ENCODE peak calls at places on chromosome 1, in four cellular contexts. One of them, this sample, is unnamed.

GRCh38 chr1:221915764-221916163 is 173.9 kb upstream of the DUSP10 start:
- DNase-seq in cardiac fibroblast: no peak
- DNase-seq in epithelial cell of esophagus: no peak
- DNase-seq in spleen: no peak
- DNase-seq in this sample: no peak

GRCh38 chr1:168291222-168291824 is 10.6 kb downstream of the TBX19 start:
- DNase-seq in cardiac fibroblast: no peak
- DNase-seq in epithelial cell of esophagus: no peak
- DNase-seq in spleen: no peak
- DNase-seq in this sample: no peak

GRCh38 chr1:89808429-89809117 is 12.3 kb upstream of the LRRC8D start:
- DNase-seq in cardiac fibroblast: peak
- DNase-seq in epithelial cell of esophagus: peak
- DNase-seq in spleen: no peak
- DNase-seq in this sample: peak

GRCh38 chr1:52551476-52552235 is 1.2 kb downstream of the TUT4 start:
- DNase-seq in cardiac fibroblast: peak
- DNase-seq in epithelial cell of esophagus: peak
- DNase-seq in spleen: no peak
- DNase-seq in this sample: peak

GRCh38 chr1:165235777-165236285 is 120.7 kb downstream of the LMX1A start:
- DNase-seq in cardiac fibroblast: no peak
- DNase-seq in epithelial cell of esophagus: no peak
- DNase-seq in spleen: no peak
- DNase-seq in this sample: no peak

GRCh38 chr1:53572802-53573148 is 113.6 kb downstream of the DMRTB1 start:
- DNase-seq in cardiac fibroblast: no peak
- DNase-seq in epithelial cell of esophagus: peak
- DNase-seq in spleen: no peak
- DNase-seq in this sample: no peak

GRCh38 chr1:169941982-169942830 is 48.5 kb upstream of the SCYL3 start:
- DNase-seq in cardiac fibroblast: peak
- DNase-seq in epithelial cell of esophagus: no peak
- DNase-seq in spleen: no peak
- DNase-seq in this sample: peak

GRCh38 chr1:98556521-98557158 is 104.9 kb upstream of the SNX7 start:
- DNase-seq in cardiac fibroblast: peak
- DNase-seq in epithelial cell of esophagus: peak
- DNase-seq in spleen: no peak
- DNase-seq in this sample: peak

GRCh38 chr1:203371288-203371687 is 20.4 kb upstream of the FMOD start:
- DNase-seq in cardiac fibroblast: no peak
- DNase-seq in epithelial cell of esophagus: no peak
- DNase-seq in spleen: no peak
- DNase-seq in this sample: no peak

GRCh38 chr1:116873680-116874271 is 35.9 kb upstream of the PTGFRN start:
- DNase-seq in cardiac fibroblast: peak
- DNase-seq in epithelial cell of esophagus: peak
- DNase-seq in spleen: no peak
- DNase-seq in this sample: peak

GRCh38 chr1:206002160-206002559 is 1.0 kb downstream of the RAB7B start:
- DNase-seq in cardiac fibroblast: no peak
- DNase-seq in epithelial cell of esophagus: peak
- DNase-seq in spleen: no peak
- DNase-seq in this sample: peak

GRCh38 chr1:64623750-64624445 is 121.0 kb upstream of the RAVER2 start:
- DNase-seq in cardiac fibroblast: peak
- DNase-seq in epithelial cell of esophagus: peak
- DNase-seq in spleen: no peak
- DNase-seq in this sample: peak

GRCh38 chr1:205241366-205242030 is 13.8 kb downstream of the TMCC2 start:
- DNase-seq in cardiac fibroblast: no peak
- DNase-seq in epithelial cell of esophagus: no peak
- DNase-seq in spleen: no peak
- DNase-seq in this sample: no peak

GRCh38 chr1:32125313-32125712 is 17.5 kb downstream of the KPNA6 start:
- DNase-seq in cardiac fibroblast: no peak
- DNase-seq in epithelial cell of esophagus: no peak
- DNase-seq in spleen: no peak
- DNase-seq in this sample: no peak

GRCh38 chr1:32128971-32129370 is 21.1 kb downstream of the KPNA6 start:
- DNase-seq in cardiac fibroblast: no peak
- DNase-seq in epithelial cell of esophagus: no peak
- DNase-seq in spleen: no peak
- DNase-seq in this sample: no peak

GRCh38 chr1:32126770-32127169 is 18.9 kb downstream of the KPNA6 start:
- DNase-seq in cardiac fibroblast: no peak
- DNase-seq in epithelial cell of esophagus: no peak
- DNase-seq in spleen: no peak
- DNase-seq in this sample: no peak

GRCh38 chr1:32128479-32128878 is 20.6 kb downstream of the KPNA6 start:
- DNase-seq in cardiac fibroblast: no peak
- DNase-seq in epithelial cell of esophagus: no peak
- DNase-seq in spleen: no peak
- DNase-seq in this sample: no peak

DNA sequence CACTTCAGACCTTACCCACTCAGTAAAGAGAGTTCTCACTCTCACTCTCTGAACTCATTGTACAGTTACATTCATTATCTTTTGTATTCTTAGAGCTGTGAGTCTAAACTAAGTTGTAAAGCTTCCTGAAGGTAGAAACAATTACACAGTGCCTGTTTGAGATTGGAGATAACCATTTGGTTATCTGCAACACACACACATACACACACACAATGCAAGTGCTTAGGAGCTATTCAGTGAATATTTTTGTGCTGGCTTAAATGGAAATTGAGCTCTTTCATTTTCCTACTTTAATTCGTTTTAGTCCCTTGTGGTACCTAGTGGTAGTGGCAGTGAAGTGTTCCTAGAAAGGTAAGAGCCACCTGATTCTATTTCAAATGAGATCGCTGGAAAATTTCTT is 19.9 kb downstream of the KPNA6 start:
- DNase-seq in cardiac fibroblast: no peak
- DNase-seq in epithelial cell of esophagus: no peak
- DNase-seq in spleen: no peak
- DNase-seq in this sample: no peak
- TF ChIP-seq CTCF in cardiac fibroblast: peak
- TF ChIP-seq CTCF in epithelial cell of esophagus: no peak
- TF ChIP-seq CTCF in spleen: no peak
- TF ChIP-seq CTCF in this sample: no peak

GRCh38 chr1:67312630-67313029 is 5.0 kb downstream of the IL12RB2 start:
- DNase-seq in cardiac fibroblast: no peak
- DNase-seq in epithelial cell of esophagus: no peak
- DNase-seq in spleen: no peak
- DNase-seq in this sample: no peak

GRCh38 chr1:67304023-67304422 is 3.6 kb upstream of the IL12RB2 start:
- DNase-seq in cardiac fibroblast: no peak
- DNase-seq in epithelial cell of esophagus: no peak
- DNase-seq in spleen: no peak
- DNase-seq in this sample: no peak

GRCh38 chr1:67308136-67308535 is 463 bp downstream of the IL12RB2 start:
- DNase-seq in cardiac fibroblast: no peak
- DNase-seq in epithelial cell of esophagus: no peak
- DNase-seq in spleen: no peak
- DNase-seq in this sample: no peak

GRCh38 chr1:67306547-67306946 is 1.1 kb upstream of the IL12RB2 start:
- DNase-seq in cardiac fibroblast: no peak
- DNase-seq in epithelial cell of esophagus: no peak
- DNase-seq in spleen: no peak
- DNase-seq in this sample: no peak

DNA sequence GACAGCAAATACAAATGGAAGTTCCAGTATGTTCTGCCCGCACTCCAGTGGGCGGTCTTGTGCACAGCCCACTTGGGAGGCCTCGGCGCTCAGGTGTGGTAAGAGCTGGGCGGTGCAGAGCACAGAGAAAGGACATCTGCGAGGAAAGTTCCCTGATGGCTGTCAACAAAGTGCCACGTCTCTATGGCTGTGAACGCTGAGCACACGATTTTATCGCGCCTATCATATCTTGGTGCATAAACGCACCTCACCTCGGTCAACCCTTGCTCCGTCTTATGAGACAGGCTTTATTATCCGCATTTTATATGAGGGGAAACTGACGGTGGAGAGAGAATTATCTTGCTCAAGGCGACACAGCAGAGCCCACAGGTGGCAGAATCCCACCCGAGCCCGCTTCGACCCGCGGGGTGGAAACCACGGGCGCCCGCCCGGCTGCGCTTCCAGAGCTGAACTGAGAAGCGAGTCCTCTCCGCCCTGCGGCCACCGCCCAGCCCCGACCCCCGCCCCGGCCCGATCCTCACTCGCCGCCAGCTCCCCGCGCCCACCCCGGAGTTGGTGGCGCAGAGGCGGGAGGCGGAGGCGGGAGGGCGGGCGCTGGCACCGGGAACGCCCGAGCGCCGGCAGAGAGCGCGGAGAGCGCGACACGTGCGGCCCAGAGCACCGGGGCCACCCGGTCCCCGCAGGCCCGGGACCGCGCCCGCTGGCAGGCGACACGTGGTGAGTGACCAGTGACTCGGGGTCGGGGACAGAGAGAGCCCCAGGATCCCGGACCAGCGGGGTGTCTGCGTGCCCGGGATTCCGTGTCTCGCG is at the start of gene IL12RB2:
- DNase-seq in cardiac fibroblast: no peak
- DNase-seq in epithelial cell of esophagus: peak
- DNase-seq in spleen: peak
- DNase-seq in this sample: no peak
- H3K4me3 ChIP-seq in cardiac fibroblast: peak
- H3K4me3 ChIP-seq in epithelial cell of esophagus: peak
- H3K4me3 ChIP-seq in spleen: peak
- H3K4me3 ChIP-seq in this sample: peak

GRCh38 chr1:230568008-230568407 is 74.3 kb upstream of the COG2 start:
- DNase-seq in cardiac fibroblast: peak
- DNase-seq in epithelial cell of esophagus: peak
- DNase-seq in spleen: no peak
- DNase-seq in this sample: peak
- TF ChIP-seq CTCF in cardiac fibroblast: no peak
- TF ChIP-seq CTCF in epithelial cell of esophagus: peak
- TF ChIP-seq CTCF in spleen: no peak
- TF ChIP-seq CTCF in this sample: peak

DNA sequence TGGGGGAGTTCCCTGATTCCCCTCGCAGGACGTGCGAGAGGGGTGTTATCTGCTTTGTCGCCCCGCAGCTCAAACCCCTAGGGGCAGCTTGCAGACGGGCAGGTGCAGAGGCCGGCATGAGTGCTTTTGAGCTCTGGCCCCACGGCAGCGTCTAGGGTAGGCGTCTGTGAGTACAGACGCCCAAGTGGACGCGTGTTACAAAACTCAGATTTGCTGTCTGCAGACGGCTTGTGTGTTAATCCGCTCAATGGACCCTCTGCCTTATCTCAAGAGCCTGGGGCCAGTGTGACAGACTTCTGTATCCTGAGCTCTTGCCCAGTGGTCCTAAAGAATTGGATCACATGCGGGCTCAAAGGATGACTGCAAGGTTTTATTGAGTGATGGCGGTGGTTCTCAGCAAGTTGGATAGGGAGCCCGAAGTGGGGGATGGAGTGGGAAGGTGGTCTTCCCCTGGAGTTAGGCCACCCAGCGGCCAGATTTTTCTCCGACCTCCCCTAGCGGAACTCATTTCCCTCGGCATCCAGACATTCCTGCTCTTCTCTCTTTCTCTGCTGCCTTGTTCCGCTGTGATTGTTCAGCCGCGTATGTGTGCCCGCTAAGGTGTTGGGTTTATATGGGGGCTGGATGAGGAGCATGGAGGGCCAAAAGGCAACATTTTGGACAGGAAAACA is 9.4 kb downstream of the CFHR4 start:
- DNase-seq in cardiac fibroblast: no peak
- DNase-seq in epithelial cell of esophagus: no peak
- DNase-seq in spleen: no peak
- DNase-seq in this sample: no peak
- H3K4me3 ChIP-seq in cardiac fibroblast: peak
- H3K4me3 ChIP-seq in epithelial cell of esophagus: no peak
- H3K4me3 ChIP-seq in spleen: no peak
- H3K4me3 ChIP-seq in this sample: no peak

GRCh38 chr1:1268284-1268682 is 5.4 kb downstream of the UBE2J2 start:
- DNase-seq in cardiac fibroblast: no peak
- DNase-seq in epithelial cell of esophagus: no peak
- DNase-seq in spleen: no peak
- DNase-seq in this sample: no peak

GRCh38 chr1:1262759-1263158 is 10.9 kb downstream of the UBE2J2 start:
- DNase-seq in cardiac fibroblast: no peak
- DNase-seq in epithelial cell of esophagus: no peak
- DNase-seq in spleen: no peak
- DNase-seq in this sample: no peak

GRCh38 chr1:1267488-1268283 is 6.0 kb downstream of the UBE2J2 start:
- DNase-seq in cardiac fibroblast: no peak
- DNase-seq in epithelial cell of esophagus: no peak
- DNase-seq in spleen: no peak
- DNase-seq in this sample: no peak

GRCh38 chr1:1264026-1264425 is 9.6 kb downstream of the UBE2J2 start:
- DNase-seq in cardiac fibroblast: no peak
- DNase-seq in epithelial cell of esophagus: no peak
- DNase-seq in spleen: no peak
- DNase-seq in this sample: no peak

GRCh38 chr1:1264868-1265272 is 8.8 kb downstream of the UBE2J2 start:
- DNase-seq in cardiac fibroblast: peak
- DNase-seq in epithelial cell of esophagus: peak
- DNase-seq in spleen: no peak
- DNase-seq in this sample: peak
- TF ChIP-seq CTCF in cardiac fibroblast: peak
- TF ChIP-seq CTCF in epithelial cell of esophagus: peak
- TF ChIP-seq CTCF in spleen: no peak
- TF ChIP-seq CTCF in this sample: peak

GRCh38 chr1:3186526-3186921 is 117.5 kb downstream of the PRDM16 start:
- DNase-seq in cardiac fibroblast: peak
- DNase-seq in epithelial cell of esophagus: no peak
- DNase-seq in spleen: no peak
- DNase-seq in this sample: peak
- H3K4me3 ChIP-seq in cardiac fibroblast: no peak
- H3K4me3 ChIP-seq in epithelial cell of esophagus: no peak
- H3K4me3 ChIP-seq in spleen: no peak
- H3K4me3 ChIP-seq in this sample: no peak

DNA sequence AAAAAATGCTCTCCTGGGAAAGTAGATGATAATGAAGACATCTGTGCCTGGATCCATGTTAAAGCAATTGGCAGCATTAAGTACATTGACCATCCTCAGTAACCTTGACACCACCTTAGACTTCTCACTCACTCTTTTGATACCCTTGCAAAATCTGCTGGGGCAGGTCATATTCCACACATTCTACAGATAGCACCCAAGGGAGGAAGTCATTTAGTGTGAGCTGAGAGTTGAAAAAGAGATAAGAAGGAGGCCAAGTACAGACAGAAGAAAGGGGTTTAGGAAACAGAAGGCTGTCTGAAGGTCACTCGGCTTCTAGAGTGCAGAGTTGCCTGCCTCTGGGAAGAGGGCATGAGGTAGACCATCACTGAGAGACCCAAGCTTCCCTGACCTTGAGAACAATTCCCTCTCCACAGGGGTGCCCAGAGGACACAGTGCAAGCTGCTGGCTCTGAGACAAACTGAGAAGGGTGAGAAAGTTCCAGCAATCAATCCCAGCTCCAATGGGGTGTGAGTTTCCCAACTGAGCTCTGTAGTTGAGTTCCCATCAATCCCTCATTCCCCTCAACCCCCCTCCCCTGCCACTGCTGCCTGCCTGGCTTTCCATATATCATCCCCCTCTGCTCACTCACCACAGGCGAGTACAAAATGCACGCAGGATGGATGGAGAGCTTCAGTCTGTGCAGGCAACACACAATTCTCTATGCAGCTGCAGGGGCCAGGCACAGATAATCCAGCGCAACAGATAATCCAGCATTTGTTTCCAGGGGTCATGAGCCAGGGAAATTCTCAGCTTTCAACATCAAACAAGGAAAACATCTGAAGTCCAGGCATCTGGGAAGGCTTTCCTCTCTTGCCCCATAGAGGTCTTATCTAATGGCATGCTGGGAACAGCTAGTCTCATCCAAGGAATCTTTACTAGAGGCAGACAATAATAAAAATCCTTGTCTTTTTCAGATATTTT is 7.4 kb upstream of the MOB3C start:
- DNase-seq in cardiac fibroblast: peak
- DNase-seq in epithelial cell of esophagus: no peak
- DNase-seq in spleen: no peak
- DNase-seq in this sample: no peak
- TF ChIP-seq CTCF in cardiac fibroblast: no peak
- TF ChIP-seq CTCF in epithelial cell of esophagus: no peak
- TF ChIP-seq CTCF in spleen: no peak
- TF ChIP-seq CTCF in this sample: no peak